ENCODE peak calls at places on chromosome 4, in ten cellular contexts. One of them, this sample, is unnamed.
A peak's percentile ranks its signal among the peaks of the same experiment; 100 is the strongest.

GRCh38 chr4:32697281-32697814 is 1977.2 kb downstream of the PCDH7 start:
- DNase-seq in GM12864: no peak
- DNase-seq in NCI-H146: no peak
- DNase-seq in coronary artery: no peak
- DNase-seq in activated CD8-positive, alpha-beta memory T cell treated with anti-CD3 and anti-CD28 coated beads for 4 hours: no peak
- DNase-seq in body of pancreas: no peak
- DNase-seq in NCI-H1092 treated with DMSO at 0.1 percent for 48 hours: no peak
- DNase-seq in upper lobe of right lung: no peak
- DNase-seq in aorta: no peak
- DNase-seq in ELF-1: no peak
- DNase-seq in this sample: no peak

GRCh38 chr4:2350982-2351381 is 67.5 kb downstream of the ZFYVE28 start:
- DNase-seq in GM12864: no peak
- DNase-seq in NCI-H146: no peak
- DNase-seq in coronary artery: peak; percentile 46
- DNase-seq in activated CD8-positive, alpha-beta memory T cell treated with anti-CD3 and anti-CD28 coated beads for 4 hours: no peak
- DNase-seq in body of pancreas: no peak
- DNase-seq in NCI-H1092 treated with DMSO at 0.1 percent for 48 hours: no peak
- DNase-seq in upper lobe of right lung: peak; percentile 27
- DNase-seq in aorta: peak; percentile 26
- DNase-seq in ELF-1: no peak
- DNase-seq in this sample: no peak

GRCh38 chr4:31187979-31188378 is 467.8 kb downstream of the PCDH7 start:
- DNase-seq in GM12864: no peak
- DNase-seq in NCI-H146: no peak
- DNase-seq in coronary artery: no peak
- DNase-seq in activated CD8-positive, alpha-beta memory T cell treated with anti-CD3 and anti-CD28 coated beads for 4 hours: no peak
- DNase-seq in body of pancreas: no peak
- DNase-seq in NCI-H1092 treated with DMSO at 0.1 percent for 48 hours: no peak
- DNase-seq in upper lobe of right lung: no peak
- DNase-seq in aorta: no peak
- DNase-seq in ELF-1: no peak
- DNase-seq in this sample: no peak

GRCh38 chr4:105369988-105370387 is 103.9 kb downstream of the PPA2 start:
- DNase-seq in GM12864: no peak
- DNase-seq in NCI-H146: no peak
- DNase-seq in coronary artery: no peak
- DNase-seq in activated CD8-positive, alpha-beta memory T cell treated with anti-CD3 and anti-CD28 coated beads for 4 hours: no peak
- DNase-seq in body of pancreas: no peak
- DNase-seq in NCI-H1092 treated with DMSO at 0.1 percent for 48 hours: no peak
- DNase-seq in upper lobe of right lung: no peak
- DNase-seq in aorta: no peak
- DNase-seq in ELF-1: no peak
- DNase-seq in this sample: no peak

GRCh38 chr4:183328832-183329231 is 6.6 kb upstream of the CLDN24 start:
- DNase-seq in GM12864: no peak
- DNase-seq in NCI-H146: no peak
- DNase-seq in coronary artery: no peak
- DNase-seq in activated CD8-positive, alpha-beta memory T cell treated with anti-CD3 and anti-CD28 coated beads for 4 hours: no peak
- DNase-seq in body of pancreas: no peak
- DNase-seq in NCI-H1092 treated with DMSO at 0.1 percent for 48 hours: no peak
- DNase-seq in upper lobe of right lung: no peak
- DNase-seq in aorta: no peak
- DNase-seq in ELF-1: no peak
- DNase-seq in this sample: no peak

GRCh38 chr4:185399466-185399865 is 2.8 kb downstream of the ANKRD37 start:
- DNase-seq in GM12864: no peak
- DNase-seq in NCI-H146: no peak
- DNase-seq in coronary artery: no peak
- DNase-seq in activated CD8-positive, alpha-beta memory T cell treated with anti-CD3 and anti-CD28 coated beads for 4 hours: no peak
- DNase-seq in body of pancreas: no peak
- DNase-seq in NCI-H1092 treated with DMSO at 0.1 percent for 48 hours: no peak
- DNase-seq in upper lobe of right lung: no peak
- DNase-seq in aorta: no peak
- DNase-seq in ELF-1: no peak
- DNase-seq in this sample: no peak

GRCh38 chr4:38164346-38164745 is 204.1 kb downstream of the PTTG2 start:
- DNase-seq in GM12864: no peak
- DNase-seq in NCI-H146: no peak
- DNase-seq in coronary artery: no peak
- DNase-seq in activated CD8-positive, alpha-beta memory T cell treated with anti-CD3 and anti-CD28 coated beads for 4 hours: no peak
- DNase-seq in body of pancreas: no peak
- DNase-seq in NCI-H1092 treated with DMSO at 0.1 percent for 48 hours: no peak
- DNase-seq in upper lobe of right lung: no peak
- DNase-seq in aorta: no peak
- DNase-seq in ELF-1: no peak
- DNase-seq in this sample: no peak

GRCh38 chr4:111136438-111136837 is 513.6 kb upstream of the PITX2 start:
- DNase-seq in GM12864: no peak
- DNase-seq in NCI-H146: no peak
- DNase-seq in coronary artery: no peak
- DNase-seq in activated CD8-positive, alpha-beta memory T cell treated with anti-CD3 and anti-CD28 coated beads for 4 hours: no peak
- DNase-seq in body of pancreas: no peak
- DNase-seq in NCI-H1092 treated with DMSO at 0.1 percent for 48 hours: no peak
- DNase-seq in upper lobe of right lung: no peak
- DNase-seq in aorta: no peak
- DNase-seq in ELF-1: no peak
- DNase-seq in this sample: no peak

GRCh38 chr4:3471098-3471760 is 8.1 kb downstream of the DOK7 start:
- DNase-seq in GM12864: no peak
- DNase-seq in NCI-H146: no peak
- DNase-seq in coronary artery: no peak
- DNase-seq in activated CD8-positive, alpha-beta memory T cell treated with anti-CD3 and anti-CD28 coated beads for 4 hours: no peak
- DNase-seq in body of pancreas: no peak
- DNase-seq in NCI-H1092 treated with DMSO at 0.1 percent for 48 hours: no peak
- DNase-seq in upper lobe of right lung: no peak
- DNase-seq in aorta: no peak
- DNase-seq in ELF-1: no peak
- DNase-seq in this sample: no peak

GRCh38 chr4:2871911-2872310 is 28.3 kb downstream of the ADD1 start:
- DNase-seq in GM12864: no peak
- DNase-seq in NCI-H146: no peak
- DNase-seq in coronary artery: no peak
- DNase-seq in activated CD8-positive, alpha-beta memory T cell treated with anti-CD3 and anti-CD28 coated beads for 4 hours: no peak
- DNase-seq in body of pancreas: no peak
- DNase-seq in NCI-H1092 treated with DMSO at 0.1 percent for 48 hours: no peak
- DNase-seq in upper lobe of right lung: no peak
- DNase-seq in aorta: no peak
- DNase-seq in ELF-1: no peak
- DNase-seq in this sample: no peak

GRCh38 chr4:121072080-121072835 is at the start of gene NDNF:
- DNase-seq in GM12864: no peak
- DNase-seq in NCI-H146: peak; percentile 24
- DNase-seq in coronary artery: no peak
- DNase-seq in activated CD8-positive, alpha-beta memory T cell treated with anti-CD3 and anti-CD28 coated beads for 4 hours: no peak
- DNase-seq in body of pancreas: peak; percentile 27
- DNase-seq in NCI-H1092 treated with DMSO at 0.1 percent for 48 hours: no peak
- DNase-seq in upper lobe of right lung: peak; percentile 87
- DNase-seq in aorta: peak; percentile 83
- DNase-seq in ELF-1: peak; percentile 34
- DNase-seq in this sample: no peak

GRCh38 chr4:8793571-8794160 is 78.0 kb downstream of the HMX1 start:
- DNase-seq in GM12864: no peak
- DNase-seq in NCI-H146: no peak
- DNase-seq in coronary artery: no peak
- DNase-seq in activated CD8-positive, alpha-beta memory T cell treated with anti-CD3 and anti-CD28 coated beads for 4 hours: no peak
- DNase-seq in body of pancreas: no peak
- DNase-seq in NCI-H1092 treated with DMSO at 0.1 percent for 48 hours: no peak
- DNase-seq in upper lobe of right lung: no peak
- DNase-seq in aorta: no peak
- DNase-seq in ELF-1: no peak
- DNase-seq in this sample: no peak

GRCh38 chr4:106314960-106315359 is 1.0 kb downstream of the TBCK start:
- DNase-seq in GM12864: no peak
- DNase-seq in NCI-H146: peak; percentile 1
- DNase-seq in coronary artery: no peak
- DNase-seq in activated CD8-positive, alpha-beta memory T cell treated with anti-CD3 and anti-CD28 coated beads for 4 hours: no peak
- DNase-seq in body of pancreas: no peak
- DNase-seq in NCI-H1092 treated with DMSO at 0.1 percent for 48 hours: no peak
- DNase-seq in upper lobe of right lung: no peak
- DNase-seq in aorta: no peak
- DNase-seq in ELF-1: no peak
- DNase-seq in this sample: no peak

GRCh38 chr4:128604840-128605239 is 204.7 kb upstream of the JADE1 start:
- DNase-seq in GM12864: no peak
- DNase-seq in NCI-H146: no peak
- DNase-seq in coronary artery: no peak
- DNase-seq in activated CD8-positive, alpha-beta memory T cell treated with anti-CD3 and anti-CD28 coated beads for 4 hours: no peak
- DNase-seq in body of pancreas: no peak
- DNase-seq in NCI-H1092 treated with DMSO at 0.1 percent for 48 hours: no peak
- DNase-seq in upper lobe of right lung: no peak
- DNase-seq in aorta: no peak
- DNase-seq in ELF-1: no peak
- DNase-seq in this sample: no peak

GRCh38 chr4:16056681-16057400 is 27.0 kb downstream of the PROM1 start:
- DNase-seq in GM12864: no peak
- DNase-seq in NCI-H146: peak; percentile 64
- DNase-seq in coronary artery: no peak
- DNase-seq in activated CD8-positive, alpha-beta memory T cell treated with anti-CD3 and anti-CD28 coated beads for 4 hours: no peak
- DNase-seq in body of pancreas: no peak
- DNase-seq in NCI-H1092 treated with DMSO at 0.1 percent for 48 hours: peak; percentile 86
- DNase-seq in upper lobe of right lung: no peak
- DNase-seq in aorta: peak; percentile 79
- DNase-seq in ELF-1: no peak
- DNase-seq in this sample: no peak

GRCh38 chr4:73067971-73068394 is 1.5 kb downstream of the COX18 start:
- DNase-seq in GM12864: no peak
- DNase-seq in NCI-H146: no peak
- DNase-seq in coronary artery: no peak
- DNase-seq in activated CD8-positive, alpha-beta memory T cell treated with anti-CD3 and anti-CD28 coated beads for 4 hours: no peak
- DNase-seq in body of pancreas: no peak
- DNase-seq in NCI-H1092 treated with DMSO at 0.1 percent for 48 hours: peak; percentile 65
- DNase-seq in upper lobe of right lung: no peak
- DNase-seq in aorta: no peak
- DNase-seq in ELF-1: no peak
- DNase-seq in this sample: no peak

GRCh38 chr4:24763631-24764302 is 31.6 kb upstream of the SOD3 start:
- DNase-seq in GM12864: no peak
- DNase-seq in NCI-H146: no peak
- DNase-seq in coronary artery: no peak
- DNase-seq in activated CD8-positive, alpha-beta memory T cell treated with anti-CD3 and anti-CD28 coated beads for 4 hours: no peak
- DNase-seq in body of pancreas: no peak
- DNase-seq in NCI-H1092 treated with DMSO at 0.1 percent for 48 hours: no peak
- DNase-seq in upper lobe of right lung: no peak
- DNase-seq in aorta: no peak
- DNase-seq in ELF-1: peak; percentile 29
- DNase-seq in this sample: no peak

GRCh38 chr4:112550728-112551127 is 34.7 kb upstream of the NEUROG2 start:
- DNase-seq in GM12864: no peak
- DNase-seq in NCI-H146: no peak
- DNase-seq in coronary artery: no peak
- DNase-seq in activated CD8-positive, alpha-beta memory T cell treated with anti-CD3 and anti-CD28 coated beads for 4 hours: no peak
- DNase-seq in body of pancreas: no peak
- DNase-seq in NCI-H1092 treated with DMSO at 0.1 percent for 48 hours: no peak
- DNase-seq in upper lobe of right lung: no peak
- DNase-seq in aorta: no peak
- DNase-seq in ELF-1: no peak
- DNase-seq in this sample: no peak

GRCh38 chr4:100828986-100829685 is 311.3 kb upstream of the EMCN start:
- DNase-seq in GM12864: no peak
- DNase-seq in NCI-H146: no peak
- DNase-seq in coronary artery: no peak
- DNase-seq in activated CD8-positive, alpha-beta memory T cell treated with anti-CD3 and anti-CD28 coated beads for 4 hours: no peak
- DNase-seq in body of pancreas: no peak
- DNase-seq in NCI-H1092 treated with DMSO at 0.1 percent for 48 hours: no peak
- DNase-seq in upper lobe of right lung: no peak
- DNase-seq in aorta: no peak
- DNase-seq in ELF-1: no peak
- DNase-seq in this sample: no peak

This sample was measured in mesenteric fat pad.